ENCODE peak calls at places on chromosomes 13 and 19, in eight cellular contexts. One of them, this sample, is unnamed.

GRCh38 chr13:110183925-110184324 is 123.0 kb downstream of the COL4A1 start:
- DNase-seq in Caco-2: no peak
- DNase-seq in effector memory CD4-positive, alpha-beta T cell: no peak
- DNase-seq in foreskin keratinocyte: no peak
- DNase-seq in adipocyte: no peak
- DNase-seq in thyroid gland: no peak
- DNase-seq in mucosa of descending colon: no peak
- DNase-seq in suprapubic skin: no peak
- DNase-seq in this sample: no peak

GRCh38 chr19:44903602-44904425 is 1.8 kb upstream of the APOE start:
- DNase-seq in Caco-2: peak; percentile 89
- DNase-seq in thyroid gland: peak; percentile 57
- DNase-seq in foreskin keratinocyte: peak; percentile 37
- DNase-seq in adipocyte: peak; percentile 78
- DNase-seq in suprapubic skin: peak; percentile 87
- DNase-seq in mucosa of descending colon: peak; percentile 86
- DNase-seq in effector memory CD4-positive, alpha-beta T cell: peak; percentile 59
- DNase-seq in this sample: no peak

GRCh38 chr19:55623130-55623868 is 1.1 kb downstream of the ZNF784 start:
- DNase-seq in adipocyte: no peak
- DNase-seq in effector memory CD4-positive, alpha-beta T cell: no peak
- DNase-seq in mucosa of descending colon: no peak
- DNase-seq in suprapubic skin: no peak
- DNase-seq in Caco-2: no peak
- DNase-seq in thyroid gland: no peak
- DNase-seq in foreskin keratinocyte: no peak
- DNase-seq in this sample: no peak

GRCh38 chr13:80989241-80989640 is 648.3 kb upstream of the SPRY2 start:
- DNase-seq in adipocyte: no peak
- DNase-seq in mucosa of descending colon: no peak
- DNase-seq in foreskin keratinocyte: no peak
- DNase-seq in suprapubic skin: no peak
- DNase-seq in thyroid gland: no peak
- DNase-seq in Caco-2: no peak
- DNase-seq in effector memory CD4-positive, alpha-beta T cell: no peak
- DNase-seq in this sample: no peak

GRCh38 chr19:37947778-37948177 is 40.8 kb downstream of the SIPA1L3 start:
- DNase-seq in effector memory CD4-positive, alpha-beta T cell: no peak
- DNase-seq in Caco-2: no peak
- DNase-seq in adipocyte: no peak
- DNase-seq in foreskin keratinocyte: no peak
- DNase-seq in thyroid gland: no peak
- DNase-seq in suprapubic skin: no peak
- DNase-seq in mucosa of descending colon: no peak
- DNase-seq in this sample: no peak

GRCh38 chr13:20397896-20398295 is 127.8 kb downstream of the CRYL1 start:
- DNase-seq in mucosa of descending colon: no peak
- DNase-seq in effector memory CD4-positive, alpha-beta T cell: no peak
- DNase-seq in adipocyte: no peak
- DNase-seq in foreskin keratinocyte: no peak
- DNase-seq in Caco-2: no peak
- DNase-seq in suprapubic skin: no peak
- DNase-seq in thyroid gland: no peak
- DNase-seq in this sample: no peak

GRCh38 chr13:26965976-26966375 is 205.4 kb upstream of the GPR12 start:
- DNase-seq in Caco-2: no peak
- DNase-seq in mucosa of descending colon: peak; percentile 59
- DNase-seq in thyroid gland: no peak
- DNase-seq in effector memory CD4-positive, alpha-beta T cell: no peak
- DNase-seq in adipocyte: peak; percentile 20
- DNase-seq in suprapubic skin: no peak
- DNase-seq in foreskin keratinocyte: no peak
- DNase-seq in this sample: peak; percentile 78

GRCh38 chr13:75508002-75508548 is 26.1 kb upstream of the TBC1D4 start:
- DNase-seq in adipocyte: no peak
- DNase-seq in foreskin keratinocyte: no peak
- DNase-seq in mucosa of descending colon: no peak
- DNase-seq in thyroid gland: no peak
- DNase-seq in Caco-2: no peak
- DNase-seq in suprapubic skin: no peak
- DNase-seq in effector memory CD4-positive, alpha-beta T cell: no peak
- DNase-seq in this sample: no peak

GRCh38 chr13:34357435-34358232 is 539.7 kb downstream of the RFC3 start:
- DNase-seq in adipocyte: peak; percentile 76
- DNase-seq in mucosa of descending colon: no peak
- DNase-seq in effector memory CD4-positive, alpha-beta T cell: no peak
- DNase-seq in Caco-2: no peak
- DNase-seq in suprapubic skin: no peak
- DNase-seq in thyroid gland: no peak
- DNase-seq in foreskin keratinocyte: peak; percentile 74
- DNase-seq in this sample: peak; percentile 84

GRCh38 chr19:40266111-40266510 is 19.0 kb downstream of the AKT2 start:
- DNase-seq in mucosa of descending colon: no peak
- DNase-seq in thyroid gland: peak; percentile 98
- DNase-seq in suprapubic skin: no peak
- DNase-seq in adipocyte: no peak
- DNase-seq in foreskin keratinocyte: no peak
- DNase-seq in effector memory CD4-positive, alpha-beta T cell: no peak
- DNase-seq in Caco-2: no peak
- DNase-seq in this sample: no peak

GRCh38 chr19:7888145-7888825 is at the start of gene LRRC8E:
- DNase-seq in thyroid gland: peak; percentile 74
- DNase-seq in adipocyte: peak; percentile 91
- DNase-seq in foreskin keratinocyte: no peak
- DNase-seq in effector memory CD4-positive, alpha-beta T cell: no peak
- DNase-seq in Caco-2: peak; percentile 85
- DNase-seq in suprapubic skin: no peak
- DNase-seq in mucosa of descending colon: peak; percentile 70
- DNase-seq in this sample: peak; percentile 49

GRCh38 chr13:98976338-98976737 is 1.5 kb downstream of the DOCK9 start:
- DNase-seq in suprapubic skin: no peak
- DNase-seq in effector memory CD4-positive, alpha-beta T cell: no peak
- DNase-seq in adipocyte: peak; percentile 47
- DNase-seq in Caco-2: no peak
- DNase-seq in thyroid gland: no peak
- DNase-seq in mucosa of descending colon: no peak
- DNase-seq in foreskin keratinocyte: no peak
- DNase-seq in this sample: peak; percentile 51

GRCh38 chr19:13768510-13768909 is 4.2 kb downstream of the MRI1 start:
- DNase-seq in Caco-2: no peak
- DNase-seq in thyroid gland: no peak
- DNase-seq in mucosa of descending colon: no peak
- DNase-seq in adipocyte: no peak
- DNase-seq in suprapubic skin: no peak
- DNase-seq in foreskin keratinocyte: no peak
- DNase-seq in effector memory CD4-positive, alpha-beta T cell: no peak
- DNase-seq in this sample: no peak

GRCh38 chr13:76707360-76707759 is 178.8 kb downstream of the KCTD12 start:
- DNase-seq in mucosa of descending colon: no peak
- DNase-seq in thyroid gland: no peak
- DNase-seq in effector memory CD4-positive, alpha-beta T cell: no peak
- DNase-seq in adipocyte: no peak
- DNase-seq in Caco-2: no peak
- DNase-seq in suprapubic skin: no peak
- DNase-seq in foreskin keratinocyte: peak; percentile 17
- DNase-seq in this sample: peak; percentile 44

GRCh38 chr13:35926859-35927530 is 204.2 kb downstream of the DCLK1 start:
- DNase-seq in thyroid gland: no peak
- DNase-seq in foreskin keratinocyte: no peak
- DNase-seq in Caco-2: no peak
- DNase-seq in mucosa of descending colon: no peak
- DNase-seq in adipocyte: peak; percentile 42
- DNase-seq in suprapubic skin: no peak
- DNase-seq in effector memory CD4-positive, alpha-beta T cell: no peak
- DNase-seq in this sample: no peak

GRCh38 chr13:25292301-25292700 is 5.0 kb upstream of the MTMR6 start:
- DNase-seq in suprapubic skin: no peak
- DNase-seq in mucosa of descending colon: no peak
- DNase-seq in Caco-2: no peak
- DNase-seq in foreskin keratinocyte: peak; percentile 25
- DNase-seq in effector memory CD4-positive, alpha-beta T cell: no peak
- DNase-seq in adipocyte: no peak
- DNase-seq in thyroid gland: no peak
- DNase-seq in this sample: peak; percentile 18

GRCh38 chr19:35211545-35212230 is 16.9 kb downstream of the FAM187B start:
- DNase-seq in Caco-2: no peak
- DNase-seq in effector memory CD4-positive, alpha-beta T cell: peak; percentile 79
- DNase-seq in foreskin keratinocyte: no peak
- DNase-seq in suprapubic skin: peak; percentile 83
- DNase-seq in adipocyte: no peak
- DNase-seq in mucosa of descending colon: peak; percentile 54
- DNase-seq in thyroid gland: peak; percentile 29
- DNase-seq in this sample: no peak
- H3K4me1 ChIP-seq in Caco-2: no peaks in the 10 kb centered on the region
- H3K4me1 ChIP-seq in effector memory CD4-positive, alpha-beta T cell: peaks cover 34% of the 10 kb centered on the region
- H3K4me1 ChIP-seq in foreskin keratinocyte: peaks cover 7% of the 10 kb centered on the region
- H3K4me1 ChIP-seq in suprapubic skin: peaks cover 16% of the 10 kb centered on the region
- H3K4me1 ChIP-seq in adipocyte: peaks cover 10% of the 10 kb centered on the region
- H3K4me1 ChIP-seq in mucosa of descending colon: peaks cover 20% of the 10 kb centered on the region
- H3K4me1 ChIP-seq in thyroid gland: no peaks in the 10 kb centered on the region
- H3K4me1 ChIP-seq in this sample: peaks cover 4% of the 10 kb centered on the region

DNA sequence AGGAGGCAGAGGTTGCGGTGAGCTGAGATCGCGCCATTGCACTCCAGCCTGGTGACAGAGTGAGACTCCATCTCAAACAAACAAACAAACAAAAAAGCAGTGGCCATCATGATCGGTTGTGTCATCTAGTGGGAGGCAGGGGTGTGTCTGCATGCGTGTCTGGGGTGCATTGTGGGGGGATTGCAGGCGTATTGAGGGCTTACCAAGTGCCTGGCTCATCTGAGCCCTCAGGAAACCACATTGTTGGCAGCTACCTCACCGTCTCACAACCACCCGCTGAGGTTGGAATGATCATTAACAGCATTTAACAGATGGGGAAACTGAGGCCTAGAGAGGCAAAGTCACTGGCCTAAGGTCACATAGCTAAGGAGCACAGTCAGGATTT is 30.5 kb downstream of the NFIC start:
- DNase-seq in adipocyte: no peak
- DNase-seq in thyroid gland: no peak
- DNase-seq in foreskin keratinocyte: no peak
- DNase-seq in effector memory CD4-positive, alpha-beta T cell: no peak
- DNase-seq in Caco-2: no peak
- DNase-seq in suprapubic skin: no peak
- DNase-seq in mucosa of descending colon: no peak
- DNase-seq in this sample: no peak
- H3K4me1 ChIP-seq in adipocyte: peaks cover 27% of the 10 kb centered on the region
- H3K4me1 ChIP-seq in thyroid gland: peaks cover 57% of the 10 kb centered on the region
- H3K4me1 ChIP-seq in foreskin keratinocyte: peaks cover 15% of the 10 kb centered on the region
- H3K4me1 ChIP-seq in effector memory CD4-positive, alpha-beta T cell: no peaks in the 10 kb centered on the region
- H3K4me1 ChIP-seq in Caco-2: peaks cover 3% of the 10 kb centered on the region
- H3K4me1 ChIP-seq in suprapubic skin: peaks cover 47% of the 10 kb centered on the region
- H3K4me1 ChIP-seq in mucosa of descending colon: peaks cover 16% of the 10 kb centered on the region
- H3K4me1 ChIP-seq in this sample: peaks cover 17% of the 10 kb centered on the region

DNA sequence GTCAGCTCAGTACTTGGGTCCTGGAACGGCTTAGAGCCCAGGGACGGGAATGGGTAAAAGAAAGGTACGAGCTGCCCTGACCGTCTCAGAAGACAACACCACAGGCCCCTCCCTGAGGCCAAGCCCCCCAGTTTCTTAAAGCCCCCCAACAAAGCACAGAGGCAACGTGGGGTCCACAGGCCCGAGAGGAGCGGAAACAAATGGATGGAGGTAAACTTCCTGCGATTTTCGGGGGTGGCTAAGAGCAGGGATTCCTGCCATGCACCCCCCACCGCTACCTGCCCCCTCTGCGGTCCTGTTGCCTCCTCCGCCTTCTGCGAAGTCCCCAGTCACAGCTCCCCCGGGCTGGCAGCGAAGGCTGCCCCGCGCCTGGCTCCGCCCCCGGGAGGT is 48.2 kb downstream of the PTPRS start:
- DNase-seq in suprapubic skin: no peak
- DNase-seq in effector memory CD4-positive, alpha-beta T cell: no peak
- DNase-seq in adipocyte: peak; percentile 71
- DNase-seq in mucosa of descending colon: peak; percentile 11
- DNase-seq in foreskin keratinocyte: no peak
- DNase-seq in Caco-2: no peak
- DNase-seq in thyroid gland: no peak
- DNase-seq in this sample: no peak
- H3K4me1 ChIP-seq in suprapubic skin: peaks cover 61% of the 10 kb centered on the region
- H3K4me1 ChIP-seq in effector memory CD4-positive, alpha-beta T cell: peaks cover 18% of the 10 kb centered on the region
- H3K4me1 ChIP-seq in adipocyte: peaks cover 51% of the 10 kb centered on the region
- H3K4me1 ChIP-seq in mucosa of descending colon: peaks cover 11% of the 10 kb centered on the region
- H3K4me1 ChIP-seq in foreskin keratinocyte: peaks cover 3% of the 10 kb centered on the region
- H3K4me1 ChIP-seq in Caco-2: no peaks in the 10 kb centered on the region
- H3K4me1 ChIP-seq in thyroid gland: peaks cover 29% of the 10 kb centered on the region
- H3K4me1 ChIP-seq in this sample: peaks cover 14% of the 10 kb centered on the region

GRCh38 chr13:23434431-23434830 is 929 bp upstream of the SACS start:
- DNase-seq in suprapubic skin: no peak
- DNase-seq in thyroid gland: no peak
- DNase-seq in adipocyte: no peak
- DNase-seq in effector memory CD4-positive, alpha-beta T cell: no peak
- DNase-seq in foreskin keratinocyte: no peak
- DNase-seq in Caco-2: no peak
- DNase-seq in mucosa of descending colon: no peak
- DNase-seq in this sample: no peak

GRCh38 chr13:23430664-23431063 is 2.8 kb downstream of the SACS start:
- DNase-seq in effector memory CD4-positive, alpha-beta T cell: no peak
- DNase-seq in adipocyte: no peak
- DNase-seq in suprapubic skin: no peak
- DNase-seq in Caco-2: no peak
- DNase-seq in thyroid gland: no peak
- DNase-seq in mucosa of descending colon: no peak
- DNase-seq in foreskin keratinocyte: no peak
- DNase-seq in this sample: no peak

GRCh38 chr13:23436680-23437079 is 3.2 kb upstream of the SACS start:
- DNase-seq in effector memory CD4-positive, alpha-beta T cell: no peak
- DNase-seq in adipocyte: no peak
- DNase-seq in suprapubic skin: no peak
- DNase-seq in Caco-2: no peak
- DNase-seq in foreskin keratinocyte: no peak
- DNase-seq in thyroid gland: no peak
- DNase-seq in mucosa of descending colon: no peak
- DNase-seq in this sample: no peak

GRCh38 chr13:23433171-23434153 is at the start of gene SACS:
- DNase-seq in thyroid gland: peak; percentile 5
- DNase-seq in Caco-2: peak; percentile 46
- DNase-seq in adipocyte: peak; percentile 75
- DNase-seq in suprapubic skin: no peak
- DNase-seq in effector memory CD4-positive, alpha-beta T cell: no peak
- DNase-seq in foreskin keratinocyte: no peak
- DNase-seq in mucosa of descending colon: no peak
- DNase-seq in this sample: peak; percentile 69

DNA sequence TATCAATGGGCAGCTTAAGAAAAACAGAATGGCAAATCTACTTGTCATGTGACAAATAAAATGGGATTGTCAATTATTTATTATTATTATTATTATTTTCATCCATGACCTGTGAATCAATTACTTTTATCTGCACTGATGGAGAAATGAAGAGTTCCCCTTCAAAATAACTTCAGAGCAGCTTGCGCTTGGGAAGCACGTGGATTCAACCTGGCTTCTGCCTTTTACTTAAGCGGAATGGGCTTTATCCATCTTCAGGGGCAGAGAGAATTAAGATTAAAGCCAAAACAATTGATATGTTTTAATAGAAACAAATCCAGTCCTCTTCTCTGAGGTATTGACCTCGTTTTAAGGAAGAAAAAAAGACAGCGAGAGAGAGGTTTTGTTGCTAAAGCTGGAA is 913 bp downstream of the SACS start:
- DNase-seq in suprapubic skin: no peak
- DNase-seq in adipocyte: no peak
- DNase-seq in effector memory CD4-positive, alpha-beta T cell: no peak
- DNase-seq in mucosa of descending colon: no peak
- DNase-seq in Caco-2: no peak
- DNase-seq in foreskin keratinocyte: no peak
- DNase-seq in thyroid gland: no peak
- DNase-seq in this sample: no peak
- H3K4me1 ChIP-seq in suprapubic skin: peaks cover 13% of the 10 kb centered on the region
- H3K4me1 ChIP-seq in adipocyte: peaks cover 11% of the 10 kb centered on the region
- H3K4me1 ChIP-seq in effector memory CD4-positive, alpha-beta T cell: no peaks in the 10 kb centered on the region
- H3K4me1 ChIP-seq in mucosa of descending colon: no peaks in the 10 kb centered on the region
- H3K4me1 ChIP-seq in Caco-2: no peaks in the 10 kb centered on the region
- H3K4me1 ChIP-seq in foreskin keratinocyte: peaks cover 6% of the 10 kb centered on the region
- H3K4me1 ChIP-seq in thyroid gland: peaks cover 6% of the 10 kb centered on the region
- H3K4me1 ChIP-seq in this sample: peaks cover 22% of the 10 kb centered on the region

This sample was measured in astrocyte.